ENCODE peak calls at places on chromosome 12, in ten cellular contexts. Y is gastrocnemius medialis, S is AG04450, H is OCI-LY7, K is cardiac muscle cell, I is body of pancreas, T is IMR-90, Q is left lung, F is neural progenitor cell, V is breast epithelium. G is an unnamed sample.

GRCh38 chr12:112839386-112839972 is 47.9 kb downstream of the RPH3A start:
- DNase-seq in V (no peak), F (no peak), H (no peak), Q (no peak), T (peak; percentile 47), S (no peak), Y (no peak), K (peak; percentile 77), I (no peak), G (no peak)

GRCh38 chr12:10211101-10211974 is 1.3 kb upstream of the GABARAPL1 start:
- DNase-seq in K (no peak), Q (no peak), Y (no peak), V (no peak), F (no peak), H (no peak), S (no peak), T (no peak), I (no peak), G (no peak)

GRCh38 chr12:108683906-108684556 is 47.3 kb downstream of the CORO1C start:
- DNase-seq in T (no peak), H (no peak), S (no peak), Y (no peak), I (no peak), Q (no peak), V (no peak), K (no peak), F (no peak), G (no peak)

GRCh38 chr12:124952801-124953200 is 36.1 kb downstream of the DHX37 start:
- DNase-seq in F (no peak), T (no peak), K (no peak), Q (peak; percentile 54), Y (no peak), V (no peak), S (no peak), H (no peak), I (no peak), G (no peak)

GRCh38 chr12:53219956-53220856 is 11.8 kb downstream of the RARG start:
- DNase-seq in F (peak; percentile 80), Q (peak; percentile 90), V (peak; percentile 61), T (peak; percentile 78), I (peak; percentile 55), K (peak; percentile 84), H (peak; percentile 83), Y (no peak), S (no peak), G (peak; percentile 69)

GRCh38 chr12:124694846-124695497 is 127.6 kb upstream of the NCOR2 start:
- DNase-seq in K (peak; percentile 84), Y (no peak), H (no peak), T (peak; percentile 91), S (no peak), Q (no peak), V (peak; percentile 83), I (no peak), F (no peak), G (no peak)

GRCh38 chr12:27245039-27245438 is 953 bp downstream of the STK38L start:
- DNase-seq in I (no peak), Q (no peak), Y (no peak), K (peak; percentile 17), S (no peak), H (no peak), F (no peak), T (no peak), V (no peak), G (no peak)

GRCh38 chr12:102120886-102121285 is 903 bp downstream of the PARPBP start:
- DNase-seq in S (no peak), Q (no peak), Y (no peak), H (peak; percentile 51), T (peak; percentile 29), I (no peak), K (peak; percentile 28), F (peak; percentile 29), V (no peak), G (no peak)

DNA sequence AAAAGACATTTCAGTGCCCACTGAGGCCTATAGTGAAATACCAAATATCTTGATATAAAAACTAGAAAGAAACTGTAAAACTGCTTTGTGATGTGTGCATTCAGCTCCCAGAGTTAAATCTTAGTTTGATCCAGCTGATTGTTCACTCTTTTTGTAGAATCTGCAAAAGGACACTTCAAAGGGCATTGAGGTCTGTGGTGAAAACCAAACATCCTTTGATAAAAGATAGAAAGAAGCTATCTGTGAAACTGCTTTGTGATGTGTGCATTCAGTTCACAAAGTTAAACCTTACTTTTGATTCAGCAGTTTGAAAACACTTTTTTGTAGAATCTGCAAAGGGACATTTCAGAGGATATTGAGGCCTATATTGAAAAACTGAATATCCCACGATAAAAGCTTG is 290.7 kb upstream of the ALG10B start:
- DNase-seq in Y (no peak), V (no peak), I (no peak), H (no peak), F (no peak), K (no peak), S (no peak), Q (no peak), T (no peak), G (no peak)
- H3K9me3 ChIP-seq in Y (no peaks in the 10 kb centered on the region), V (peaks cover 29% of the 10 kb centered on the region), I (no peaks in the 10 kb centered on the region), H (peaks cover 18% of the 10 kb centered on the region), F (peaks cover 25% of the 10 kb centered on the region), K (peaks cover 2% of the 10 kb centered on the region), S (peaks cover 3% of the 10 kb centered on the region), Q (no peaks in the 10 kb centered on the region), T (peaks cover 2% of the 10 kb centered on the region), G (peaks cover 8% of the 10 kb centered on the region)

DNA sequence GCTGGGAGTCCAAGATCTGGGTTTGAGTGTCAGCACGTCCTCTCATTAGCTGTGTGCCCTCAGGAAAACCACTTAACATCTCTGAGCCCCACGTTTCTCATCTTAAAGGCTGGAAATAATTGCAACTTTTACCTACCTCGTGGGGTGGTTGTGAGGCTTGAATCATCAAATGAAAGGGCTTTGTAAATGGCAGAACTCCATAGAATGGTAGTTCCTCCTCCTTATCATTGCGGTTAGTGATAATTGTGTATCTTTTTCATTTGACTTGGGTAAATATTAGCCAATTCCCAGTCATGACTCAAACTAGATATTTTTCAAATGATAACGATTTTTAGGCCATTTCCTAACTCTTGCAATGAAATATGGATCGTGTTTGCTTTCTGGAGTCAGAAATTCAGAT is 205.5 kb downstream of the CHST11 start:
- DNase-seq in T (peak; percentile 20), Y (no peak), H (no peak), Q (no peak), K (peak; percentile 84), F (no peak), S (no peak), V (no peak), I (no peak), G (no peak)
- H3K27ac ChIP-seq in T (no peak overlapping the region), Y (no peak overlapping the region), H (no peak overlapping the region), Q (no peak overlapping the region), K (no peak overlapping the region), F (no peak overlapping the region), S (no peak overlapping the region), V (no peak overlapping the region), I (no peak overlapping the region), G (no peak overlapping the region)

GRCh38 chr12:91920276-91920675 is 225.4 kb downstream of the BTG1 start:
- DNase-seq in K (peak; percentile 31), H (no peak), V (no peak), S (no peak), Q (no peak), I (no peak), T (peak; percentile 14), F (no peak), Y (no peak), G (no peak)

GRCh38 chr12:91921555-91921954 is 224.1 kb downstream of the BTG1 start:
- DNase-seq in T (no peak), S (no peak), F (no peak), I (no peak), Y (no peak), K (no peak), H (no peak), Q (no peak), V (no peak), G (no peak)

GRCh38 chr12:91922139-91922538 is 223.5 kb downstream of the BTG1 start:
- DNase-seq in F (no peak), V (no peak), Y (no peak), Q (no peak), I (no peak), S (no peak), T (peak; percentile 5), H (no peak), K (no peak), G (no peak)

GRCh38 chr12:91922674-91923073 is 223.0 kb downstream of the BTG1 start:
- DNase-seq in Q (no peak), T (peak; percentile 8), K (peak; percentile 14), S (no peak), Y (no peak), H (no peak), F (no peak), I (no peak), V (no peak), G (no peak)

DNA sequence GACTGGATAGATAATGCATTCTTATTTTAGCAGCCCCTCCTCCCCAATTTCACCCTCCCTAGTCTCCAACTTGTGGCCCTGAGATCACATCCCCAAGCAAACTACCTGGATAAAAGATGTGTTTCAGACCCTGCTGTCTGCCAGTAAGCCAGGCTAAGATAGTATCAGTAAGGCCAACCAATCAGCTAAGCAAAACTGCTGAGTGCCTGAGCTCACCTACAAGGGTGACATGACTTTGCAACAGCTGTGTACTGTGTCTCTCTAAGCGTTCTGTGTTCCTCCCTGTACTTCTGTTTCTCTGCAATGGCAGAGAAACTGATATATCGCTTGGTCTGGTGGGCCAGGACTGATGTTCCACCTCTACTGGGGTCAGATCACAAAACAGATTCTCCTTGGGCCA is 224.9 kb downstream of the BTG1 start:
- DNase-seq in I (no peak), K (no peak), T (no peak), Q (no peak), Y (no peak), F (no peak), H (no peak), S (no peak), V (no peak), G (no peak)
- TF ChIP-seq CTCF in I (no peak), K (no peak), T (no peak), Q (no peak), Y (no peak), F (no peak), H (no peak), S (no peak), V (no peak), G (no peak)

GRCh38 chr12:37541356-37541755 is 775.2 kb upstream of the ALG10B start:
- DNase-seq in I (no peak), T (no peak), H (no peak), Q (no peak), K (no peak), F (no peak), V (no peak), Y (no peak), S (no peak), G (no peak)

GRCh38 chr12:37545759-37546158 is 770.8 kb upstream of the ALG10B start:
- DNase-seq in V (no peak), T (no peak), F (no peak), Y (no peak), H (no peak), K (no peak), Q (no peak), S (no peak), I (no peak), G (no peak)

GRCh38 chr12:37546206-37546605 is 770.4 kb upstream of the ALG10B start:
- DNase-seq in H (no peak), K (no peak), Q (no peak), V (no peak), S (no peak), T (no peak), I (no peak), F (no peak), Y (no peak), G (no peak)

GRCh38 chr12:37543131-37543965 is 773.2 kb upstream of the ALG10B start:
- DNase-seq in Y (no peak), I (no peak), V (no peak), S (no peak), Q (no peak), H (no peak), T (no peak), K (no peak), F (no peak), G (no peak)

GRCh38 chr12:37543966-37544668 is 772.5 kb upstream of the ALG10B start:
- DNase-seq in F (no peak), I (no peak), Q (no peak), V (no peak), K (no peak), T (no peak), Y (no peak), H (no peak), S (no peak), G (no peak)
- H3K9me3 ChIP-seq in F (peaks cover 4% of the 10 kb centered on the region), I (no peaks in the 10 kb centered on the region), Q (no peaks in the 10 kb centered on the region), V (no peaks in the 10 kb centered on the region), K (no peaks in the 10 kb centered on the region), T (peaks cover 54% of the 10 kb centered on the region), Y (no peaks in the 10 kb centered on the region), H (no peaks in the 10 kb centered on the region), S (peaks cover 76% of the 10 kb centered on the region), G (no peaks in the 10 kb centered on the region)

G was measured in CD4-positive, alpha-beta T cell.